ENCODE peak calls at places on chromosome X, in ten cellular contexts. One of them, this sample, is unnamed. For H3K4me1, the result is how much of the 10 kb centered on the place peaks cover.

GRCh38 chrX:16445166-16445752 is 204.7 kb upstream of the S100G start:
- DNase-seq in transverse colon: peak
- DNase-seq in breast epithelium: no peak
- DNase-seq in IMR-90: peak
- DNase-seq in tibial nerve: no peak
- DNase-seq in H1: no peak
- DNase-seq in A549: peak
- DNase-seq in heart left ventricle: no peak
- DNase-seq in sigmoid colon: no peak
- DNase-seq in thyroid gland: peak
- DNase-seq in this sample: peak

GRCh38 chrX:53511302-53511701 is 77.1 kb upstream of the HSD17B10 start:
- DNase-seq in IMR-90: no peak
- DNase-seq in breast epithelium: no peak
- DNase-seq in heart left ventricle: no peak
- DNase-seq in A549: no peak
- DNase-seq in tibial nerve: no peak
- DNase-seq in H1: no peak
- DNase-seq in sigmoid colon: no peak
- DNase-seq in thyroid gland: no peak
- DNase-seq in transverse colon: no peak
- DNase-seq in this sample: no peak

GRCh38 chrX:129719931-129720520 is 18.8 kb upstream of the XPNPEP2 start:
- DNase-seq in H1: no peak
- DNase-seq in sigmoid colon: no peak
- DNase-seq in breast epithelium: no peak
- DNase-seq in heart left ventricle: no peak
- DNase-seq in transverse colon: no peak
- DNase-seq in A549: no peak
- DNase-seq in thyroid gland: no peak
- DNase-seq in IMR-90: no peak
- DNase-seq in tibial nerve: no peak
- DNase-seq in this sample: no peak

GRCh38 chrX:99353412-99353811 is 1056.7 kb downstream of the PCDH19 start:
- DNase-seq in IMR-90: no peak
- DNase-seq in A549: no peak
- DNase-seq in heart left ventricle: no peak
- DNase-seq in tibial nerve: no peak
- DNase-seq in thyroid gland: no peak
- DNase-seq in transverse colon: no peak
- DNase-seq in sigmoid colon: no peak
- DNase-seq in breast epithelium: no peak
- DNase-seq in H1: no peak
- DNase-seq in this sample: no peak

GRCh38 chrX:11040405-11040804 is 70.7 kb upstream of the HCCS start:
- DNase-seq in thyroid gland: no peak
- DNase-seq in breast epithelium: no peak
- DNase-seq in tibial nerve: no peak
- DNase-seq in sigmoid colon: no peak
- DNase-seq in heart left ventricle: no peak
- DNase-seq in A549: no peak
- DNase-seq in H1: no peak
- DNase-seq in transverse colon: no peak
- DNase-seq in IMR-90: no peak
- DNase-seq in this sample: no peak

GRCh38 chrX:13110427-13111324 is 66.3 kb upstream of the FAM9C start:
- DNase-seq in H1: no peak
- DNase-seq in transverse colon: peak
- DNase-seq in sigmoid colon: peak
- DNase-seq in thyroid gland: no peak
- DNase-seq in tibial nerve: no peak
- DNase-seq in heart left ventricle: no peak
- DNase-seq in A549: peak
- DNase-seq in IMR-90: peak
- DNase-seq in breast epithelium: no peak
- DNase-seq in this sample: peak

GRCh38 chrX:38919202-38919601 is 117.9 kb downstream of the MID1IP1 start:
- DNase-seq in tibial nerve: no peak
- DNase-seq in transverse colon: no peak
- DNase-seq in heart left ventricle: no peak
- DNase-seq in sigmoid colon: no peak
- DNase-seq in A549: no peak
- DNase-seq in breast epithelium: no peak
- DNase-seq in H1: no peak
- DNase-seq in IMR-90: no peak
- DNase-seq in thyroid gland: no peak
- DNase-seq in this sample: no peak

GRCh38 chrX:33307954-33308353 is 96.6 kb upstream of the DMD start:
- DNase-seq in breast epithelium: no peak
- DNase-seq in thyroid gland: no peak
- DNase-seq in IMR-90: peak
- DNase-seq in tibial nerve: no peak
- DNase-seq in sigmoid colon: no peak
- DNase-seq in A549: no peak
- DNase-seq in transverse colon: no peak
- DNase-seq in heart left ventricle: no peak
- DNase-seq in H1: no peak
- DNase-seq in this sample: no peak

GRCh38 chrX:16061296-16061695 is 62.1 kb upstream of the GRPR start:
- DNase-seq in tibial nerve: no peak
- DNase-seq in transverse colon: no peak
- DNase-seq in thyroid gland: no peak
- DNase-seq in heart left ventricle: no peak
- DNase-seq in IMR-90: no peak
- DNase-seq in sigmoid colon: no peak
- DNase-seq in breast epithelium: no peak
- DNase-seq in A549: no peak
- DNase-seq in H1: no peak
- DNase-seq in this sample: no peak

GRCh38 chrX:150224676-150225075 is 138.4 kb upstream of the MAMLD1 start:
- DNase-seq in H1: no peak
- DNase-seq in tibial nerve: no peak
- DNase-seq in thyroid gland: no peak
- DNase-seq in sigmoid colon: no peak
- DNase-seq in transverse colon: no peak
- DNase-seq in heart left ventricle: no peak
- DNase-seq in A549: no peak
- DNase-seq in IMR-90: no peak
- DNase-seq in breast epithelium: no peak
- DNase-seq in this sample: no peak

GRCh38 chrX:78123190-78123589 is 16.3 kb downstream of the TAF9B start:
- DNase-seq in sigmoid colon: no peak
- DNase-seq in H1: no peak
- DNase-seq in heart left ventricle: no peak
- DNase-seq in A549: no peak
- DNase-seq in thyroid gland: no peak
- DNase-seq in breast epithelium: no peak
- DNase-seq in transverse colon: no peak
- DNase-seq in tibial nerve: no peak
- DNase-seq in IMR-90: peak
- DNase-seq in this sample: no peak

GRCh38 chrX:10749113-10749512 is 128.7 kb upstream of the MID1 start:
- DNase-seq in IMR-90: peak
- DNase-seq in tibial nerve: no peak
- DNase-seq in heart left ventricle: no peak
- DNase-seq in sigmoid colon: no peak
- DNase-seq in breast epithelium: no peak
- DNase-seq in H1: no peak
- DNase-seq in transverse colon: no peak
- DNase-seq in A549: no peak
- DNase-seq in thyroid gland: no peak
- DNase-seq in this sample: no peak

GRCh38 chrX:85851418-85851817 is 195.9 kb downstream of the CHM start:
- DNase-seq in breast epithelium: no peak
- DNase-seq in A549: peak
- DNase-seq in transverse colon: peak
- DNase-seq in heart left ventricle: no peak
- DNase-seq in IMR-90: peak
- DNase-seq in thyroid gland: peak
- DNase-seq in tibial nerve: no peak
- DNase-seq in H1: peak
- DNase-seq in sigmoid colon: no peak
- DNase-seq in this sample: peak

GRCh38 chrX:118780509-118780908 is 43.1 kb upstream of the ZCCHC12 start:
- DNase-seq in H1: no peak
- DNase-seq in sigmoid colon: no peak
- DNase-seq in heart left ventricle: no peak
- DNase-seq in thyroid gland: no peak
- DNase-seq in transverse colon: no peak
- DNase-seq in A549: no peak
- DNase-seq in IMR-90: no peak
- DNase-seq in breast epithelium: no peak
- DNase-seq in tibial nerve: no peak
- DNase-seq in this sample: no peak

GRCh38 chrX:110210417-110211139 is 107.3 kb downstream of the AMMECR1 start:
- DNase-seq in sigmoid colon: no peak
- DNase-seq in breast epithelium: no peak
- DNase-seq in transverse colon: no peak
- DNase-seq in IMR-90: peak
- DNase-seq in thyroid gland: no peak
- DNase-seq in tibial nerve: no peak
- DNase-seq in H1: no peak
- DNase-seq in heart left ventricle: no peak
- DNase-seq in A549: peak
- DNase-seq in this sample: no peak

GRCh38 chrX:1592863-1593201 is 1.4 kb downstream of the AKAP17A start:
- DNase-seq in H1: no peak
- DNase-seq in heart left ventricle: no peak
- DNase-seq in sigmoid colon: no peak
- DNase-seq in transverse colon: no peak
- DNase-seq in breast epithelium: no peak
- DNase-seq in tibial nerve: no peak
- DNase-seq in A549: no peak
- DNase-seq in IMR-90: peak
- DNase-seq in thyroid gland: no peak
- DNase-seq in this sample: no peak

GRCh38 chrX:130769835-130770234 is 133.2 kb downstream of the ENOX2 start:
- DNase-seq in thyroid gland: no peak
- DNase-seq in breast epithelium: no peak
- DNase-seq in IMR-90: no peak
- DNase-seq in tibial nerve: no peak
- DNase-seq in H1: no peak
- DNase-seq in transverse colon: no peak
- DNase-seq in heart left ventricle: no peak
- DNase-seq in A549: no peak
- DNase-seq in sigmoid colon: no peak
- DNase-seq in this sample: no peak

DNA sequence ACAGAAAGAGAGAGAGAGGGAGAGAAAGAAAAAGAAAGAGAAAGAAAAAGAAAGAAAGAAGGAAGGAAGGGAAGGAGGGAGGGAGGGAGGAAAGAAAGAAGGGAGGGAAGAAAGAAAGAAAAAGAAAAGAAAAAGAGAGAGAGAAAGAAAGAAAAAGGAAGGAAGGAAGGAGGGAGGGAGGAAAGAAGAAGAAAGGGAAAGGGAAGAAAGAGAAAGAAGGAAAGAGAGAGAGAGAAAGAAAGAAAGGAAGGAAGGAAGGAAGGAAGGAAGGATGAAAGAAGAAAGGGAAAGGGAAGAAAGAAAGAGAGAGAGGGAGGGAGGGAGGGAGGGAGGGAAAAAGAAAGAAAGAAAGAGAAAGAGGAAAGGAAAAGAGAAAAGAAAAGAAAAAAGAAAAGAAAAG is 10.8 kb downstream of the OPHN1 start:
- DNase-seq in sigmoid colon: no peak
- DNase-seq in heart left ventricle: no peak
- DNase-seq in A549: no peak
- DNase-seq in breast epithelium: no peak
- DNase-seq in thyroid gland: no peak
- DNase-seq in IMR-90: no peak
- DNase-seq in H1: no peak
- DNase-seq in tibial nerve: no peak
- DNase-seq in transverse colon: no peak
- DNase-seq in this sample: no peak
- H3K4me1 ChIP-seq in sigmoid colon: under half
- H3K4me1 ChIP-seq in heart left ventricle: under half
- H3K4me1 ChIP-seq in A549: under half
- H3K4me1 ChIP-seq in breast epithelium: under half
- H3K4me1 ChIP-seq in thyroid gland: under half
- H3K4me1 ChIP-seq in IMR-90: under half
- H3K4me1 ChIP-seq in H1: under half
- H3K4me1 ChIP-seq in tibial nerve: under half
- H3K4me1 ChIP-seq in transverse colon: under half
- H3K4me1 ChIP-seq in this sample: under half

GRCh38 chrX:134545524-134545923 is 85.6 kb downstream of the HPRT1 start:
- DNase-seq in transverse colon: no peak
- DNase-seq in IMR-90: no peak
- DNase-seq in thyroid gland: no peak
- DNase-seq in A549: no peak
- DNase-seq in sigmoid colon: no peak
- DNase-seq in tibial nerve: no peak
- DNase-seq in heart left ventricle: no peak
- DNase-seq in breast epithelium: no peak
- DNase-seq in H1: no peak
- DNase-seq in this sample: no peak
- H3K4me3 ChIP-seq in transverse colon: no peak
- H3K4me3 ChIP-seq in IMR-90: no peak
- H3K4me3 ChIP-seq in thyroid gland: no peak
- H3K4me3 ChIP-seq in A549: no peak
- H3K4me3 ChIP-seq in sigmoid colon: no peak
- H3K4me3 ChIP-seq in tibial nerve: no peak
- H3K4me3 ChIP-seq in heart left ventricle: no peak
- H3K4me3 ChIP-seq in breast epithelium: no peak
- H3K4me3 ChIP-seq in H1: peak
- H3K4me3 ChIP-seq in this sample: no peak

GRCh38 chrX:153387987-153388721 is 13.0 kb downstream of the PNMA6E start:
- DNase-seq in tibial nerve: no peak
- DNase-seq in heart left ventricle: no peak
- DNase-seq in sigmoid colon: no peak
- DNase-seq in transverse colon: no peak
- DNase-seq in thyroid gland: no peak
- DNase-seq in H1: no peak
- DNase-seq in A549: no peak
- DNase-seq in IMR-90: no peak
- DNase-seq in breast epithelium: no peak
- DNase-seq in this sample: peak
- TF ChIP-seq POLR2A in tibial nerve: no peak
- TF ChIP-seq POLR2A in heart left ventricle: no peak
- TF ChIP-seq POLR2A in sigmoid colon: no peak
- TF ChIP-seq POLR2A in transverse colon: no peak
- TF ChIP-seq POLR2A in thyroid gland: no peak
- TF ChIP-seq POLR2A in H1: no peak
- TF ChIP-seq POLR2A in A549: no peak
- TF ChIP-seq POLR2A in IMR-90: no peak
- TF ChIP-seq POLR2A in breast epithelium: no peak
- TF ChIP-seq POLR2A in this sample: no peak

GRCh38 chrX:19729761-19730160 is 157.6 kb downstream of the SH3KBP1 start:
- DNase-seq in thyroid gland: no peak
- DNase-seq in H1: no peak
- DNase-seq in tibial nerve: no peak
- DNase-seq in heart left ventricle: no peak
- DNase-seq in transverse colon: no peak
- DNase-seq in IMR-90: no peak
- DNase-seq in breast epithelium: no peak
- DNase-seq in sigmoid colon: no peak
- DNase-seq in A549: no peak
- DNase-seq in this sample: no peak
- H3K4me1 ChIP-seq in thyroid gland: under half
- H3K4me1 ChIP-seq in H1: under half
- H3K4me1 ChIP-seq in tibial nerve: under half
- H3K4me1 ChIP-seq in heart left ventricle: under half
- H3K4me1 ChIP-seq in transverse colon: under half
- H3K4me1 ChIP-seq in IMR-90: under half
- H3K4me1 ChIP-seq in breast epithelium: under half
- H3K4me1 ChIP-seq in sigmoid colon: under half
- H3K4me1 ChIP-seq in A549: under half
- H3K4me1 ChIP-seq in this sample: under half

This sample was measured in body of pancreas.